ENCODE peak calls at places on chromosomes 13 and 19, in eight cellular contexts. T, B, Y, K, G, J, S and C are unnamed samples.

GRCh38 chr13:36212789-36213188 is 1.6 kb downstream of the SOHLH2 start:
- DNase-seq in T (no peak), B (no peak), Y (no peak), K (no peak), G (no peak), J (no peak), S (no peak), C (no peak)

GRCh38 chr19:54325631-54326030 is 12.7 kb upstream of the LILRA5 start:
- DNase-seq in T (no peak), B (no peak), Y (no peak), K (no peak), G (no peak), J (no peak), S (peak), C (no peak)

GRCh38 chr13:74573654-74574053 is 439.4 kb upstream of the KLF12 start:
- DNase-seq in T (no peak), B (no peak), Y (no peak), K (no peak), G (no peak), J (no peak), S (peak), C (no peak)

GRCh38 chr19:29326351-29326750 is 113.4 kb upstream of the UQCRFS1 start:
- DNase-seq in T (no peak), B (no peak), Y (no peak), K (no peak), G (peak), J (no peak), S (no peak), C (no peak)

GRCh38 chr13:60230593-60230992 is 66.9 kb upstream of the DIAPH3 start:
- DNase-seq in T (no peak), B (no peak), Y (no peak), K (no peak), G (no peak), J (no peak), S (no peak), C (no peak)

GRCh38 chr13:78712866-78713265 is 53.9 kb upstream of the OBI1 start:
- DNase-seq in T (no peak), B (no peak), Y (no peak), K (no peak), G (no peak), J (no peak), S (peak), C (no peak)

GRCh38 chr19:31392514-31392913 is 43.3 kb upstream of the TSHZ3 start:
- DNase-seq in T (no peak), B (no peak), Y (no peak), K (no peak), G (no peak), J (no peak), S (no peak), C (no peak)

GRCh38 chr19:29663861-29664752 is 1.2 kb upstream of the PLEKHF1 start:
- DNase-seq in T (no peak), B (no peak), Y (no peak), K (peak), G (no peak), J (peak), S (no peak), C (no peak)

GRCh38 chr19:49216076-49216475 is 58.5 kb downstream of the TRPM4 start:
- DNase-seq in T (no peak), B (no peak), Y (no peak), K (no peak), G (no peak), J (no peak), S (peak), C (no peak)

GRCh38 chr19:5144545-5145179 is 175.7 kb downstream of the KDM4B start:
- DNase-seq in T (peak), B (no peak), Y (no peak), K (no peak), G (no peak), J (no peak), S (no peak), C (no peak)

GRCh38 chr13:63085851-63086250 is 1670.2 kb upstream of the PCDH20 start:
- DNase-seq in T (no peak), B (no peak), Y (no peak), K (no peak), G (no peak), J (no peak), S (peak), C (no peak)

GRCh38 chr13:43865892-43866291 is 13.6 kb downstream of the CCDC122 start:
- DNase-seq in T (no peak), B (no peak), Y (no peak), K (no peak), G (no peak), J (no peak), S (no peak), C (no peak)

GRCh38 chr13:51222510-51223283 is 499 bp downstream of the FAM124A start:
- DNase-seq in T (no peak), B (no peak), Y (no peak), K (no peak), G (no peak), J (no peak), S (peak), C (no peak)

GRCh38 chr13:40781717-40782116 is 7.7 kb upstream of the SLC25A15 start:
- DNase-seq in T (no peak), B (no peak), Y (no peak), K (no peak), G (no peak), J (no peak), S (no peak), C (no peak)

GRCh38 chr13:46571189-46571901 is 18.4 kb downstream of the LRCH1 start:
- DNase-seq in T (no peak), B (no peak), Y (no peak), K (no peak), G (no peak), J (no peak), S (no peak), C (no peak)

GRCh38 chr19:19034204-19034624 is 811 bp downstream of the ARMC6 start:
- DNase-seq in T (no peak), B (peak), Y (no peak), K (peak), G (peak), J (no peak), S (peak), C (peak)

GRCh38 chr19:14817052-14817451 is 17.9 kb downstream of the OR7A5 start:
- DNase-seq in T (no peak), B (no peak), Y (no peak), K (no peak), G (no peak), J (no peak), S (no peak), C (no peak)

GRCh38 chr19:49488863-49489537 is 1.6 kb downstream of the RPL13A start:
- DNase-seq in T (no peak), B (no peak), Y (no peak), K (no peak), G (no peak), J (no peak), S (no peak), C (no peak)

GRCh38 chr19:42152285-42152684 is 20.0 kb upstream of the POU2F2 start:
- DNase-seq in T (no peak), B (no peak), Y (no peak), K (no peak), G (no peak), J (no peak), S (no peak), C (no peak)

GRCh38 chr13:97142452-97142851 is 79.7 kb upstream of the MBNL2 start:
- DNase-seq in T (peak), B (no peak), Y (no peak), K (no peak), G (no peak), J (no peak), S (peak), C (no peak)

GRCh38 chr19:17469092-17469370 is 1.3 kb upstream of the SLC27A1 start:
- DNase-seq in T (no peak), B (no peak), Y (no peak), K (no peak), G (no peak), J (no peak), S (no peak), C (no peak)

GRCh38 chr13:74133657-74134201 is 475 bp downstream of the KLF12 start:
- DNase-seq in T (peak), B (peak), Y (peak), K (peak), G (peak), J (peak), S (peak), C (peak)

GRCh38 chr19:58385313-58386165 is 1.5 kb upstream of the RPS5 start:
- DNase-seq in T (peak), B (no peak), Y (no peak), K (no peak), G (no peak), J (no peak), S (no peak), C (no peak)

GRCh38 chr19:43504426-43505185 is at the start of gene PHLDB3:
- DNase-seq in T (peak), B (no peak), Y (peak), K (peak), G (peak), J (peak), S (peak), C (no peak)

GRCh38 chr13:110404321-110404720 is 97.2 kb downstream of the COL4A2 start:
- DNase-seq in T (no peak), B (no peak), Y (no peak), K (no peak), G (no peak), J (peak), S (no peak), C (no peak)
- H3K27ac ChIP-seq in T (no peak), B (no peak), Y (peak), K (no peak), G (peak), J (no peak), S (no peak), C (no peak)

GRCh38 chr19:46474211-46474610 is 2.8 kb upstream of the PNMA8A start:
- DNase-seq in T (no peak), B (no peak), Y (no peak), K (peak), G (no peak), J (no peak), S (no peak), C (no peak)
- H3K27ac ChIP-seq in T (no peak), B (no peak), Y (no peak), K (no peak), G (no peak), J (peak), S (no peak), C (peak)

GRCh38 chr19:55545443-55545842 is at the start of gene SBK3:
- DNase-seq in T (no peak), B (no peak), Y (no peak), K (no peak), G (no peak), J (no peak), S (no peak), C (no peak)

GRCh38 chr19:55544776-55545439 is 435 bp downstream of the SBK3 start:
- DNase-seq in T (peak), B (no peak), Y (no peak), K (no peak), G (no peak), J (no peak), S (no peak), C (no peak)

GRCh38 chr19:55544014-55544413 is 1.3 kb downstream of the SBK3 start:
- DNase-seq in T (no peak), B (no peak), Y (no peak), K (no peak), G (no peak), J (no peak), S (no peak), C (no peak)

GRCh38 chr19:55546822-55547614 is 1.7 kb upstream of the SBK3 start:
- DNase-seq in T (peak), B (no peak), Y (peak), K (peak), G (peak), J (peak), S (peak), C (no peak)

DNA sequence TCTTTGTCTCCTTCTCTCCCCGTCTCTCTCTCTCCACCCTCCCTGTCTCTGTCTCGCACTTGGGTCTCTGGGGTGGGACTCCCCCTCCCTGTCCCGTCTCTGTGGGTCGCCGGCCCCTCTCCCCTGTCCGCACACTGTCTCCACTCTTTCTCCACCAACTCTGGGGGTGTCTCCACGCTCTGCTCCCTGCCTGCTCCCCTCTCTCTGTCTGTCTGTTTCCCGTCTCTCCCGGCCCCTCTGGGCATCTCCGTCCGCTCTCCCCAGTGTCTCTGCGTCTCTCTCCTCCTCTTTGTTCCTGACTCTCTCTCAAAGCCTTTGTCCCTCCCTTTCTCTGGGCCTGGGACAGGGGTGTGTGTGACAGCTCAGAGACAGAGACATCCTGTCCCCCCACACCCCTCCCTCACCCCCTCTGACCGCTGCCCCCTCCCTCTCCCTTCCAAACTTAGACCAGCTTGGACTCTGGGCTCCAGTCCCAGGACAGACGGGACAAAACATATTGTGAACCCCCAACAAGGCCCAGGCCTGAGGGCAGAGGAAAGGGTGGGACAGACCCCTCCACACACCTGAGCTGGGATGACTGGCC is 661 bp upstream of the SBK3 start:
- DNase-seq in T (peak), B (no peak), Y (no peak), K (no peak), G (no peak), J (no peak), S (no peak), C (no peak)
- H3K27ac ChIP-seq in T (peak), B (no peak), Y (peak), K (no peak), G (no peak), J (peak), S (no peak), C (no peak)

DNA sequence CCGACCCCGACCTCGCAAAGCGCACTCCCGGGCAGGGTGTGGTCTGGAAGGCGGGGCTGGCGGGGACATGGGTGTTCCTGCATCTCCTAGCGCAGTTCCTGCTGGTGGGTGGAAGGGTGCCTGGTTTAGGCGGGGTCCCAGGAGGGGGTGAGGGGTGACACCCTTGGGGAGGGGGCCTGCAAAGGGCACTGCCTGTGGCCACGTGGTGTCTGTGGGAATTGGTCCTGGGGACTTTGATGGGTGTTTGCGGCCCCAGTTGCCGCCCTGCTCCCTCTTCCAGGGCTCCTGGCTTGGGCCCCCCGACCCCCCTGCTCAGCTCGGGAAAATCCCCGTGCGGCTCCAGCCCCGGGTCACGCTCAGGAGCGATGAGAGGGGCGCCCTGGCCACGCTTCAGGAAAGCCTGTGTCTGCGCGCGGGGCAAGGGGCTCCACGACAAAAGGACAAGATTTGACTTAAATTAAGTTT is 19.1 kb downstream of the WTIP start:
- DNase-seq in T (no peak), B (no peak), Y (no peak), K (peak), G (no peak), J (no peak), S (peak), C (no peak)
- H3K27ac ChIP-seq in T (no peak), B (no peak), Y (peak), K (no peak), G (no peak), J (no peak), S (no peak), C (no peak)

DNA sequence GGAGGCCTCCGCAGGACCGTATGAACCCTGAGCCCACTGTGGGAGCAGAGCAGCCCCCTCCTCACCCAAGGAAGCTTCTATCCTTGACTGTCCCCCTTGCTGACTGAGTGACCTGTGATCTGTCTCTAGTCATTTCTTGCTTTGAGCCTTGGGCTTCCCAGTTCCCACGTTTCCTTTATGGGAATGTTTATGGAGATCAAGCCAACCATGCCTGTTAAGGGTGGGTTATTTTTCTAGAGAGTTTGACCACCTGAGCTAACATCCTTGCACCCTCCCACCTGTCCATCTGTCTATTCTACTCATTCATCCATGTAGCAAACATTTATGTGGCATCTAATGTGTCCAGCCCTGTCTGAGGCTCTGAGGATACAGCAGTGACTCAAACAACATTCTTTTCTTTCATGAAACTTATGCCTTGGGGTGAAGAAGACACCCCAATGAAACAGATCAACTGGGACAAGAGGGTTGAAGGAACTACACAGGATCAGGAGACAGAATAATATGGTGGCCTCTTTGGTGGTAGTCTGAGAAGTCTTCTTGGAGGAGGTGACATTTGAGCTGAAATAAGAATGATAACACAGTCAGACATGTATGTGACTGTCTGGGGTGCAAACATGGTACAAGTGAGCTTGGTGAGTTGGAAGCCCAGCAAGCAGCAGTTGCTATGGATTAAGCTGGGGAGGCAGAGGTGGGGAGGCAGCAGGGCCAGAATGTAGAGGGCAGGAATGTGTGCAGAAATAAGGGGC is 30.5 kb downstream of the CERS4 start:
- DNase-seq in T (no peak), B (no peak), Y (no peak), K (no peak), G (no peak), J (no peak), S (no peak), C (no peak)
- H3K27ac ChIP-seq in T (no peak), B (peak), Y (peak), K (peak), G (peak), J (peak), S (peak), C (peak)

DNA sequence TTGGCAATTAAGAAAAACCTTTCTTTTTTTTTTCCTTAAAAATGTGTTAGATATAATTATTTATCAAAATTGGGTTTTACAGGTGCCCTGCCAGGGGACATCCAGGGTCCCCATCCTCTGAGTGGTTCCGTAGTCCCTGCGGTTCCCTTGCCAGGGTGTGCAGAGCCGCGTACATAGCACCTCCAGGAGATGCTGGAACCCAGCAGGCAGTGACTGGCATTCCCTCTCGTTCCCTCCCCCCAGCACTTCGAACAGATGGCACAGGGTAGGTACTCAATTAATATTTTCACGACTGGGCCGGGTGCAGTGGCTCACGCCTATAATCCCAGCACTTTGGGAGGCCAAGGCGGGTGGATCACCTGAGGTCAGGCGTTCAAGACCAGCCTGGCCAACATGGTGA is 82.0 kb downstream of the COL4A1 start:
- DNase-seq in T (peak), B (no peak), Y (no peak), K (no peak), G (no peak), J (no peak), S (no peak), C (no peak)
- H3K27ac ChIP-seq in T (no peak), B (no peak), Y (peak), K (peak), G (no peak), J (no peak), S (no peak), C (no peak)

DNA sequence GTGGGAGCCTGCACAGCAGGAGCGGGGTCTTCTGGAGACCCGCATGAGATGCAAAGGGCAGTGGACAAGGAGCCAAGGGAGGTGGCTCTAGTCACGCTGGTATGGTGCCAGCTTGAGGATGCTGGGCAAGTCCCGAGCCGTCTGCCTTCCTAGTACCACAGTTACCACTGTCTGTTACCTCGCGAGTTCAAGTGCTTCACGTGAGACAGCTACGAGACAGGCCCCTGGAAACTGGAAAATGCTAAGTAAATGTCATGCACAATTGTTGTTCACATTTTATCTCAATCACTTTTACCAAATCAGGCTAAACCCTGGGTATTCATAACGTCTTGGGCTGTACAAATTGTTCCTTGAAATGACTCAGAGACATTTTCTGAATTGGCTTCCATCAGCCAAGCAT is 155.7 kb downstream of the TNFRSF19 start:
- DNase-seq in T (no peak), B (no peak), Y (no peak), K (no peak), G (no peak), J (no peak), S (no peak), C (no peak)
- H3K27ac ChIP-seq in T (no peak), B (no peak), Y (no peak), K (no peak), G (no peak), J (no peak), S (no peak), C (no peak)

DNA sequence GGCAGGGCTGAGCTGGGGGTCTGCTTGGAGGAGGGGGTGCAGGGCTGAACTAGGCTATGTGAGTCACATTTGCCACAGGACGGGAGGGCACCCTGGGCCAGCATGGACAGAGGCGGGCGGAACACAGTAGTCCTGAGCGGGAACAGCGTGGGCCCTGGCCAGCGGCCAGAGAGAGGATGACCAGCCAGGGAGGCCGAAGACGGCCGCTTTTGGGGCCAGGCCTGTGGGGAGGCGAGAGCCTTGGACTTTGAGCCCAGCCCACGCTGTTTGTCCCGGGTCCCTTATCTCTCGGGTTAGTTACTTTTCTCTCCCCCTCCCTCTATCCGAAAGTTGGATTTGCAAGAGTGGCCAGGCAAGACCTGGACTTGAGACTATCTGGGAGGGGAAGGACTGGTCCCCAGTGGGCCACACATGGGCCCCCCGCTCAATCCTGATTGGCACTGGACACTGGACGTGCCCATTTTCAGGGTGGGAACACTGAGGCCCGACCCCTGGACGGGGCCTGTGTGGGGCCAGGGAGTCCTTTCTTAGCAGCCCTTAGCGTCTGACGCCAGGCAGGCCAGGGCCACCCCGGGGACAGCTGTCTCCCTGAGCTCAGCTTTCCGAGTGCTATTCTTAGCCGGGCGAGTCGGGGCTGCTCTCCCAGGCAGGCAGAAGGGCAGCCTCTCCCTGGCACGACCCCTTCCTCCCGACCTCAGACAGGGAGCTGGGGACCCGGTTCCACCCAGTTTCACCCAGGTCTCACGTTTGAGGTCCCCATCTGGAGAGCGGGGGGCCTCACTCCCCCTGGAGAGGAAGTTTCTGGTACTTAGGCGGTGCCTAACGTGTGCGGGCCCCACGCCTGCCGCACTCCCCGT is 833 bp downstream of the GAMT start:
- DNase-seq in T (peak), B (no peak), Y (no peak), K (no peak), G (no peak), J (no peak), S (no peak), C (no peak)
- H3K27ac ChIP-seq in T (peak), B (peak), Y (peak), K (no peak), G (no peak), J (peak), S (no peak), C (peak)